ENCODE peak calls at places on chromosomes 5 and 9, in nine cellular contexts. K is tibial artery, W is GM23248, I is RWPE2, X is left ventricle myocardium inferior, N is AG04449, A is hepatocyte, R is body of pancreas, D is OCI-LY7. V is an unnamed sample.

GRCh38 chr5:14397717-14398116 is 183.9 kb upstream of the OTULINL start:
- DNase-seq in K (no peak), W (peak), I (no peak), X (no peak), N (peak), A (no peak), R (peak), D (no peak), V (peak)

GRCh38 chr5:132677191-132677590 is 3.4 kb downstream of the IL4 start:
- DNase-seq in K (peak), W (peak), I (peak), X (no peak), N (peak), A (peak), R (peak), D (no peak), V (peak)

GRCh38 chr5:176747670-176748072 is 62.7 kb upstream of the UNC5A start:
- DNase-seq in K (no peak), W (no peak), I (no peak), X (no peak), N (no peak), A (no peak), R (no peak), D (no peak), V (no peak)

GRCh38 chr5:175328176-175328575 is 115.8 kb downstream of the DRD1 start:
- DNase-seq in K (no peak), W (no peak), I (no peak), X (no peak), N (no peak), A (no peak), R (no peak), D (no peak), V (no peak)

GRCh38 chr5:159324097-159324760 is 6.1 kb downstream of the IL12B start:
- DNase-seq in K (no peak), W (peak), I (no peak), X (no peak), N (peak), A (no peak), R (no peak), D (no peak), V (peak)

GRCh38 chr9:14062449-14063187 is 251.3 kb downstream of the NFIB start:
- DNase-seq in K (no peak), W (peak), I (no peak), X (no peak), N (no peak), A (no peak), R (no peak), D (no peak), V (peak)

GRCh38 chr5:125298258-125298657 is 551.8 kb upstream of the ZNF608 start:
- DNase-seq in K (no peak), W (peak), I (no peak), X (no peak), N (no peak), A (no peak), R (no peak), D (no peak), V (peak)

GRCh38 chr5:96322865-96323264 is 110.2 kb downstream of the PCSK1 start:
- DNase-seq in K (no peak), W (no peak), I (no peak), X (no peak), N (no peak), A (no peak), R (no peak), D (no peak), V (no peak)

GRCh38 chr9:2126331-2126789 is 111.2 kb downstream of the SMARCA2 start:
- DNase-seq in K (peak), W (peak), I (no peak), X (no peak), N (no peak), A (no peak), R (peak), D (no peak), V (peak)

GRCh38 chr5:71782771-71783770 is 64.0 kb downstream of the CARTPT start:
- DNase-seq in K (peak), W (peak), I (no peak), X (peak), N (no peak), A (peak), R (peak), D (peak), V (peak)

GRCh38 chr9:77038281-77039036 is 19.0 kb downstream of the FOXB2 start:
- DNase-seq in K (no peak), W (no peak), I (no peak), X (no peak), N (no peak), A (no peak), R (no peak), D (no peak), V (no peak)

GRCh38 chr9:136831002-136831719 is 11.1 kb upstream of the AJM1 start:
- DNase-seq in K (peak), W (no peak), I (no peak), X (peak), N (no peak), A (no peak), R (no peak), D (no peak), V (no peak)

GRCh38 chr5:72065751-72066255 is 41.5 kb upstream of the MAP1B start:
- DNase-seq in K (no peak), W (peak), I (no peak), X (no peak), N (no peak), A (peak), R (no peak), D (no peak), V (no peak)

GRCh38 chr9:4937436-4937835 is 47.6 kb upstream of the JAK2 start:
- DNase-seq in K (no peak), W (no peak), I (no peak), X (no peak), N (no peak), A (no peak), R (no peak), D (no peak), V (no peak)

GRCh38 chr5:136011427-136012001 is 17.3 kb upstream of the TGFBI start:
- DNase-seq in K (no peak), W (peak), I (no peak), X (no peak), N (no peak), A (peak), R (no peak), D (no peak), V (peak)

GRCh38 chr9:126228111-126228778 is 98.4 kb upstream of the MVB12B start:
- DNase-seq in K (peak), W (no peak), I (no peak), X (no peak), N (no peak), A (no peak), R (no peak), D (no peak), V (no peak)

GRCh38 chr5:17238521-17239041 is 21.1 kb downstream of the BASP1 start:
- DNase-seq in K (no peak), W (peak), I (no peak), X (no peak), N (no peak), A (no peak), R (no peak), D (no peak), V (peak)

GRCh38 chr5:123089572-123089970 is 530 bp downstream of the PRDM6 start:
- DNase-seq in K (peak), W (peak), I (no peak), X (peak), N (no peak), A (peak), R (peak), D (no peak), V (peak)

GRCh38 chr9:89024727-89025126 is 33.5 kb downstream of the S1PR3 start:
- DNase-seq in K (peak), W (no peak), I (no peak), X (no peak), N (no peak), A (no peak), R (no peak), D (no peak), V (no peak)

GRCh38 chr5:139882961-139883539 is 87.4 kb downstream of the PSD2 start:
- DNase-seq in K (no peak), W (no peak), I (no peak), X (no peak), N (no peak), A (peak), R (no peak), D (no peak), V (no peak)

GRCh38 chr9:127767909-127768331 is 10.5 kb downstream of the SH2D3C start:
- DNase-seq in K (no peak), W (no peak), I (no peak), X (no peak), N (no peak), A (peak), R (no peak), D (no peak), V (no peak)

GRCh38 chr5:139282195-139282557 is 11.4 kb upstream of the MATR3 start:
- DNase-seq in K (no peak), W (peak), I (no peak), X (no peak), N (no peak), A (no peak), R (no peak), D (no peak), V (peak)

GRCh38 chr9:93255994-93256877 is 72.3 kb downstream of the WNK2 start:
- DNase-seq in K (peak), W (no peak), I (no peak), X (no peak), N (no peak), A (peak), R (peak), D (no peak), V (no peak)

GRCh38 chr5:104095527-104095926 is 532.9 kb upstream of the NUDT12 start:
- DNase-seq in K (no peak), W (no peak), I (no peak), X (no peak), N (no peak), A (no peak), R (no peak), D (no peak), V (no peak)

GRCh38 chr5:171314728-171315385 is 5.8 kb downstream of the TLX3 start:
- DNase-seq in K (peak), W (no peak), I (peak), X (peak), N (no peak), A (no peak), R (peak), D (no peak), V (no peak)

GRCh38 chr5:178569485-178569884 is 20.7 kb downstream of the COL23A1 start:
- DNase-seq in K (no peak), W (no peak), I (no peak), X (no peak), N (no peak), A (no peak), R (no peak), D (no peak), V (no peak)

GRCh38 chr5:180495991-180496741 is 2.0 kb downstream of the CNOT6 start:
- DNase-seq in K (no peak), W (no peak), I (no peak), X (no peak), N (no peak), A (no peak), R (no peak), D (no peak), V (no peak)

GRCh38 chr5:44252545-44252944 is 136.7 kb downstream of the FGF10 start:
- DNase-seq in K (no peak), W (no peak), I (no peak), X (no peak), N (no peak), A (no peak), R (no peak), D (no peak), V (peak)

GRCh38 chr5:179211076-179211475 is 134.2 kb downstream of the ADAMTS2 start:
- DNase-seq in K (no peak), W (peak), I (no peak), X (no peak), N (no peak), A (no peak), R (no peak), D (no peak), V (peak)

GRCh38 chr9:130186839-130187522 is 14.8 kb downstream of the NCS1 start:
- DNase-seq in K (peak), W (peak), I (no peak), X (no peak), N (no peak), A (peak), R (peak), D (no peak), V (peak)

GRCh38 chr5:137231535-137231934 is 267.6 kb downstream of the SPOCK1 start:
- DNase-seq in K (no peak), W (peak), I (no peak), X (no peak), N (no peak), A (no peak), R (no peak), D (no peak), V (peak)

GRCh38 chr5:93611510-93611899 is 28.5 kb downstream of the NR2F1 start:
- DNase-seq in K (no peak), W (no peak), I (no peak), X (no peak), N (no peak), A (no peak), R (no peak), D (no peak), V (no peak)
- H3K4me3 ChIP-seq in K (no peak), W (no peak), I (no peak), X (no peak), N (no peak), A (no peak), R (no peak), D (no peak), V (no peak)

DNA sequence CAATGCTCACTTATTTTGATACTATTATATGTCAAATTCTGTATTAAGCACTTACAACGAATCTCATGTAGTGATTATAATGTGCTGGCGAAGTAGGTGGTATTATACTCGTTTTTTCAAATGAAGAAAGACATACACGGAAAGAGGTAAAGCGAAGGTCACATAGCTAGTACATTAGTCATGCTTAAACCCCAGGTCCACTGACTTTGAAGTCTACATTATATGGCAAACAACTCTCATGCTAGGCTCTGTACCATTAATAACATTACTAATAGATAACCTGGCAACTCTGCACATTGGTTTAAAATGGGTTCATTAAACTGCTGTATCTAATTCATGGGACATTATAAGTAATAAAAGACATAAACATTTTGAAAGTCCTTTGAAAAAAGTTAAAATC is 21.3 kb downstream of the FYB1 start:
- DNase-seq in K (no peak), W (no peak), I (no peak), X (no peak), N (no peak), A (peak), R (no peak), D (no peak), V (no peak)
- H3K4me3 ChIP-seq in K (no peak), W (no peak), I (no peak), X (no peak), N (no peak), A (peak), R (no peak), D (no peak), V (no peak)

GRCh38 chr9:5994486-5994885 is 20.9 kb downstream of the RANBP6 start:
- DNase-seq in K (no peak), W (no peak), I (no peak), X (no peak), N (no peak), A (no peak), R (no peak), D (no peak), V (no peak)

GRCh38 chr9:6000955-6001354 is 14.5 kb downstream of the RANBP6 start:
- DNase-seq in K (no peak), W (no peak), I (no peak), X (no peak), N (no peak), A (no peak), R (no peak), D (no peak), V (no peak)

DNA sequence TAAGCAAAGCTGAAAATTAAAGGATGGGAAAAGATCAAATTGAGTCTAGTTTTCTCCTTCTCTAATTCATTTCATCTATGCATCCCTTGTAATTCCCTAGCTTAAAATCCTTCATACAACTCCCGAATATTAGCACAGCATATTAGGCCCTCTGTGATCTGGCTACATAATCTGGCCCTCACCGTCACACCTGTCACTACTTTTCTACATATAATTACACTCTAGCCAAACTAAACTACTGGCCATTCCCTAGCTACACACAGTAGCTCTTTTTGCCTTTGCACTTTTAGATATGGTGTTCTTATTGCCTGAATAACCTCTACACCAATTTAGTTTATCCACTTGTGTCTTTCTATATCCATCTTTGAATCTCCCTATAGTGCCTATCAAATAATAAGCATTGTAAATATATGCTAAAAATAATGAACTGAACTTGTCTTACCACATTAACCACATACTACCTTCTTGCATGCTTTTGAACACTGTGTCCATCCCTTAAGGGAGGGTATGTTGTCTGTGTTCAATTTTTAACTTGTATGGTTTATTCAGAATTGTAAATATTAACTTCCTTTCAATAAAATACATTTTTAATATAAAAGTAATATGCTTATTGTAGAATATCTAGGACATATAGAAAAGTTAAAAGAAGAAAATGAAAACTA is 15.8 kb downstream of the RANBP6 start:
- DNase-seq in K (no peak), W (no peak), I (no peak), X (no peak), N (no peak), A (no peak), R (no peak), D (no peak), V (no peak)
- H3K4me3 ChIP-seq in K (no peak), W (no peak), I (no peak), X (no peak), N (no peak), A (no peak), R (no peak), D (no peak), V (no peak)

GRCh38 chr9:131291795-131292315 is 2.3 kb downstream of the PLPP7 start:
- DNase-seq in K (no peak), W (no peak), I (no peak), X (no peak), N (no peak), A (no peak), R (no peak), D (no peak), V (no peak)

GRCh38 chr9:131288217-131288616 is 1.3 kb upstream of the PLPP7 start:
- DNase-seq in K (no peak), W (no peak), I (no peak), X (no peak), N (no peak), A (no peak), R (no peak), D (no peak), V (no peak)

GRCh38 chr9:131289301-131290038 is at the start of gene PLPP7:
- DNase-seq in K (peak), W (peak), I (no peak), X (peak), N (no peak), A (no peak), R (peak), D (no peak), V (peak)

GRCh38 chr9:131290767-131291370 is 1.3 kb downstream of the PLPP7 start:
- DNase-seq in K (no peak), W (no peak), I (no peak), X (no peak), N (no peak), A (no peak), R (no peak), D (no peak), V (no peak)

GRCh38 chr9:131290039-131290766 is 680 bp downstream of the PLPP7 start:
- DNase-seq in K (no peak), W (no peak), I (no peak), X (no peak), N (no peak), A (no peak), R (no peak), D (no peak), V (no peak)
- H3K4me3 ChIP-seq in K (peak), W (no peak), I (peak), X (peak), N (peak), A (no peak), R (no peak), D (no peak), V (peak)

GRCh38 chr9:21030389-21031035 is 928 bp downstream of the HACD4 start:
- DNase-seq in K (no peak), W (peak), I (no peak), X (no peak), N (no peak), A (peak), R (no peak), D (no peak), V (peak)
- H3K4me3 ChIP-seq in K (peak), W (peak), I (peak), X (peak), N (peak), A (no peak), R (no peak), D (no peak), V (peak)

GRCh38 chr5:127820910-127821553 is 117.8 kb downstream of the CCDC192 start:
- DNase-seq in K (no peak), W (peak), I (no peak), X (no peak), N (peak), A (peak), R (no peak), D (no peak), V (peak)
- H3K4me3 ChIP-seq in K (no peak), W (no peak), I (no peak), X (no peak), N (no peak), A (no peak), R (no peak), D (no peak), V (no peak)

DNA sequence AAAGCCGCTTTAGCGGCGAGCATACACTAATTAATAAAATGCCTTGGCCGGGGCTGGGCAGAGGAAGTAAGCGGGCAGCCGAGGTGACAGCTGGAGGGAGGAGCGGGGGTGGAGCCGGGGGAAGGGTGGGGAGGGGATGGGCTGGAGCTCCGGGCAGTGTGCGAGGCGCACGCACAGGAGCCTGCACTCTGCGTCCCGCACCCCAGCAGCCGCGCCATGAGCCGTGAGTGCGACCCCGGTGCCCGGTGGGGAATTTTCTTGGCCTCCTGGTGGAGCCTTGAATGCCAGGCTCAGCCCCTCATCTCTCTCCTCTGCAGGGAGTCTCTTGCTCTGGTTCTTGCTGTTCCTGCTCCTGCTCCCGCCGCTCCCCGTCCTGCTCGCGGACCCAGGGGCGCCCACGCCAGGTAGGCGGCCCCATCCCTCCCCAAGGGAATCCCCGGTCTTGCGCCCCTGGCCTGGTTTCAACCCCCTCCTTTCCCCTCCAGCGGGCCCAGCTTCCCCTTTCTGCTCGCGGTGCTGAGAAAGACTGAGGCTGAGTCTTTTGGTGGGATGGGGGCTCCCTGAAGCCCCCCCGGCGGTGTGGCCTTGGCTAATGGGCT is at the start of gene PTGS1:
- DNase-seq in K (no peak), W (peak), I (no peak), X (peak), N (no peak), A (peak), R (peak), D (peak), V (no peak)
- H3K4me3 ChIP-seq in K (peak), W (peak), I (peak), X (peak), N (peak), A (no peak), R (no peak), D (peak), V (peak)

GRCh38 chr5:113235884-113236283 is 198.9 kb downstream of the TSSK1B start:
- DNase-seq in K (no peak), W (no peak), I (no peak), X (no peak), N (no peak), A (no peak), R (no peak), D (no peak), V (no peak)
- H3K4me3 ChIP-seq in K (no peak), W (no peak), I (no peak), X (no peak), N (no peak), A (no peak), R (no peak), D (no peak), V (no peak)

GRCh38 chr5:142063376-142063775 is 45.2 kb upstream of the NDFIP1 start:
- DNase-seq in K (no peak), W (no peak), I (no peak), X (no peak), N (no peak), A (no peak), R (no peak), D (no peak), V (no peak)
- H3K4me3 ChIP-seq in K (peak), W (peak), I (no peak), X (peak), N (no peak), A (no peak), R (no peak), D (no peak), V (no peak)

DNA sequence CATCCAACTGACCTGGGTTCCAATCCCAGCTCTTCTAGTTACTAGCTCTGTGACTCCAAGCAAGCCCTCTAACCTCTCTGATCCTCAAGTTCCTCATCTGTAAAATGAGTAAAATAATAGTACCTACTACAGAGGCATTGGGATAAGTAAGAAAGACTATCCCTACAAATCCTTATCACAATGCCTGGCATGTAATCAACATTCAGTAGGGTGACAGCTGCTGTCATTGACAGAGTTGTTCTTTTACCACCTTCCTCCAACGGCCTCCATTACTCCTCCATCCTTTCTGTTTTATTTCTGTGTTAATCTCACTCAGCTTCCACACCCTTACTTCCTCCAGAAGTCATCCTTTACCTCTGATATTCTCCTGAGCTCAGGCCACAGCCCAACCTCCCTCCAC is 40.4 kb downstream of the FGF1 start:
- DNase-seq in K (no peak), W (no peak), I (no peak), X (no peak), N (no peak), A (no peak), R (no peak), D (no peak), V (no peak)
- H3K4me3 ChIP-seq in K (peak), W (no peak), I (no peak), X (no peak), N (peak), A (no peak), R (no peak), D (no peak), V (no peak)

V was measured in fibroblast of mammary gland.